ENCODE peak calls at places on chromosomes 7 and 10, in four cellular contexts. J is GM23248, Y is MM.1S, P is GM23338. G is an unnamed sample.

GRCh38 chr7:151459726-151460473 is 20.0 kb upstream of the CRYGN start:
- DNase-seq in J (peak), Y (no peak), P (peak), G (peak)

GRCh38 chr10:43820663-43821062 is 172.0 kb upstream of the ZNF32 start:
- DNase-seq in J (peak), Y (no peak), P (no peak), G (no peak)

GRCh38 chr7:27914409-27914808 is 174.4 kb downstream of the TAX1BP1 start:
- DNase-seq in J (no peak), Y (no peak), P (no peak), G (no peak)

GRCh38 chr7:111168182-111168581 is 77.3 kb downstream of the LRRN3 start:
- DNase-seq in J (peak), Y (no peak), P (no peak), G (no peak)

GRCh38 chr10:83769421-83769820 is 369.9 kb upstream of the GHITM start:
- DNase-seq in J (no peak), Y (no peak), P (no peak), G (no peak)

GRCh38 chr10:85222300-85222699 is 893.9 kb downstream of the CCSER2 start:
- DNase-seq in J (no peak), Y (no peak), P (no peak), G (no peak)

GRCh38 chr7:24152356-24152755 is 131.6 kb upstream of the NPY start:
- DNase-seq in J (peak), Y (no peak), P (no peak), G (no peak)

GRCh38 chr10:23702977-23703414 is 264.1 kb downstream of the OTUD1 start:
- DNase-seq in J (peak), Y (peak), P (peak), G (peak)

GRCh38 chr7:122448893-122449589 is 144.5 kb upstream of the FEZF1 start:
- DNase-seq in J (no peak), Y (no peak), P (peak), G (no peak)

GRCh38 chr10:49415109-49415508 is 19.2 kb upstream of the DRGX start:
- DNase-seq in J (no peak), Y (no peak), P (no peak), G (no peak)

GRCh38 chr7:141544831-141545230 is 6.4 kb upstream of the AGK start:
- DNase-seq in J (no peak), Y (no peak), P (peak), G (peak)

GRCh38 chr7:147400221-147400689 is 1190.3 kb upstream of the C7orf33 start:
- DNase-seq in J (peak), Y (peak), P (no peak), G (no peak)

GRCh38 chr7:67644149-67644548 is 647.5 kb downstream of the TYW1 start:
- DNase-seq in J (no peak), Y (no peak), P (no peak), G (no peak)

GRCh38 chr7:142319970-142320369 is 62.1 kb upstream of the PRSS58 start:
- DNase-seq in J (peak), Y (peak), P (peak), G (peak)

GRCh38 chr10:78692071-78692470 is 376.7 kb upstream of the ZMIZ1 start:
- DNase-seq in J (no peak), Y (no peak), P (no peak), G (no peak)

GRCh38 chr7:726084-726853 is at the start of gene DNAAF5:
- DNase-seq in J (peak), Y (peak), P (peak), G (peak)

GRCh38 chr7:76386691-76387260 is 22.7 kb downstream of the SSC4D start:
- DNase-seq in J (peak), Y (no peak), P (no peak), G (no peak)

GRCh38 chr7:100400656-100401055 is 27.4 kb downstream of the PILRA start:
- DNase-seq in J (no peak), Y (no peak), P (peak), G (peak)

GRCh38 chr7:82477733-82478515 is 34.3 kb upstream of the CACNA2D1 start:
- DNase-seq in J (no peak), Y (no peak), P (no peak), G (no peak)

GRCh38 chr10:98482096-98482495 is 35.4 kb upstream of the HPS1 start:
- DNase-seq in J (no peak), Y (no peak), P (no peak), G (no peak)

DNA sequence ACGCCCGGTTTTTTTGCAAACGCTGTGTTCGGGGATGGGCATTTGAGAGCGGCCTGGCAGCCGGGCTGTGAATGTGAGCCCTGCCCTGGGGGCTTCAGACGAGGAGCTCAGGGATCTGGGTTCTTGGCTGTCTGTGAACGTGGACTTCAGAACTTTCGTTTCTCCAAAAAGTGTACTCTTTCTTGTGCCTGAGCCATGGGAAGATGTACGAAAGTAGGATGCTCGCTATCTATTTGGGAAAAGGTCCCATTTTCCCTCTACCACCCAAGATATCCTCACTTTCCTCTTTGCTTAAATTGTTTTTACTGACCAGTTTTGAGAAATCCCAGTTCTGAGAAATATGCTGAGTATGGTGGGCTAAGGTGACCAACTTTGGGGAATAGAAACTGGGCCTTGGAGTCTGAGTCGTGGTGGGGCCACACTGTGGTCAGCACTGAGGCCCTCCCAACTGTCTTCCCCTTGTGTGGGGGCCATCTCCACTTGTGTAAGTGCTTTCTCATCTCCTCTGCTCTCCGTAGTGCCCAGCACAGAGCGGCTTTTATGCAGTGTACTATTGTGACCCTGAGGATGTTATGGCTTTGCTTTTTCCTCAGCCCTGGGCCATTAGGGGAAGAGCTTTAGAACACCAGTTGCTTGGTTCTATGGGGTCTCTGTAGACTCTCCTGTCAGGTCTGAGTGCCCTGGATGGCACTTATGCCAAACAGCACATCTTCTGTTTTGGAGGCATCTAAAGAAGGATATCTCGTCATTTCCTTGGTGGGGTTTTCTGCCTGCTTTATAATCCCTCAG is 918 bp downstream of the DBNL start:
- DNase-seq in J (peak), Y (peak), P (no peak), G (peak)
- H2AFZ ChIP-seq in J (peak), Y (peak), P (peak), G (no peak)

DNA sequence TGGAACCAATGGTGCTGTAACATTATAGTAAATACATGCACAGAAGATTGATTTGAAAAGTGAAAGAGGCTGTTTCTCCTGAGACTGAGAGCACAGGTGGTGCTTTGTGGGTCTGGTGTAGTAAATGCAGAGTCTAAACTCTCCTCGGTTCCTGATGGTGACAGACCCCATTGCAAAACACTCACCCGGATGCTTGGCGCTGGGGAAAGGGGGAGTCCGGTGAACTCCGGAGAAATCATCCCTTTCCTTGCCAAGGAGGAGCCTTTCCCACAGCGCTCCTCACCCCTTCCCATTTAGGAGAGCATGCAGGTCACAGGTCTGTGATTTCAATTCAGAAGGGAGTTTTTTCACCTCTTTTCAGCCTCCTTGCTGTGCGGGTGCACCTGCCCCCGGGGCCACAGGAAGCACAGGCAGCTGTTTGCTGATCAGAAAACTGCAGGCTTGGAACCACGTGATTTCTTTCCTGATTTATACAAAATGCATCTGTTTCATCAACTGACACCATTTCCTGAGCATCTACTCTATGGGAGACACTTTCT is 75.6 kb upstream of the LYZL2 start:
- DNase-seq in J (no peak), Y (peak), P (no peak), G (no peak)
- H2AFZ ChIP-seq in J (no peak), Y (no peak), P (peak), G (no peak)

DNA sequence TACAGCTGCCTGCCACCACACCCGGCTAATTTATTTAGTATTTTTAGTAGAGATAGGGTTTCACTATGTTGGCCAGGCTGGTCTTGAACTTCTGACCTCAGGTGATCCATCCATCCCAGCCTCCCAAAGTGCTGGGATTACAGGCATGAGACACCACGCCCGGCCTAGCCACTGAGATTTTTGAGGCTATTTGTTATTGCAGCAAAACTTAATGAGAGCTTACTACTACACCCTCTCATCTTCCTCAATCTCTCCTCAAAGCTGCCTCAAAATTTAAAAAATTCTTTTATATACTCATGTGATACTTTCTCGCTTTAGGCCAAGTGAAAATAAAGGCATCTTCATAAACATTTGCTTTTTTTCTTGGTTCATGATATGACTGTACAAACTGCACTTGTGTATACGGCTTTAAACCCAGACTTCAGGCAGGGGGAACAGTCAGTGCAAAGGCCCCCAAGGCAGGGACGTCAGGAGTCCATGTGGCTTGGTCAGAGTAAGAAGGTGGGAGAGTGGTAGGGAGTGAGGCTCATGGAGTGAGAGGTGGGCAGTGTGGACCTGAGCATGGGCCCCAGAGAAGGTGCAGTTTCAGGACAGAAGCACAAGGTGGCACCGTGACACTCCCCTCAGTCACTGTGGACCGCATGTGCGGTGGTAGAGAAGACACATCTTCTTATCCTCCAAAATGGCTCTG is 55.5 kb downstream of the SYPL1 start:
- DNase-seq in J (peak), Y (peak), P (peak), G (peak)
- H2AFZ ChIP-seq in J (peak), Y (no peak), P (peak), G (no peak)

GRCh38 chr7:78020874-78021249 is 222.3 kb downstream of the PHTF2 start:
- DNase-seq in J (peak), Y (no peak), P (no peak), G (no peak)

GRCh38 chr7:78019457-78020130 is 221.0 kb downstream of the PHTF2 start:
- DNase-seq in J (peak), Y (no peak), P (peak), G (peak)

GRCh38 chr7:78020131-78020873 is 221.7 kb downstream of the PHTF2 start:
- DNase-seq in J (peak), Y (peak), P (peak), G (no peak)

GRCh38 chr7:78017621-78018100 is 219.1 kb downstream of the PHTF2 start:
- DNase-seq in J (no peak), Y (no peak), P (no peak), G (no peak)

GRCh38 chr7:78018541-78019456 is 220.2 kb downstream of the PHTF2 start:
- DNase-seq in J (peak), Y (no peak), P (peak), G (no peak)
- H2AFZ ChIP-seq in J (peak), Y (no peak), P (peak), G (no peak)

GRCh38 chr7:155313082-155313481 is 15.4 kb downstream of the INSIG1 start:
- DNase-seq in J (no peak), Y (no peak), P (no peak), G (no peak)
- H2AFZ ChIP-seq in J (no peak), Y (no peak), P (no peak), G (no peak)

DNA sequence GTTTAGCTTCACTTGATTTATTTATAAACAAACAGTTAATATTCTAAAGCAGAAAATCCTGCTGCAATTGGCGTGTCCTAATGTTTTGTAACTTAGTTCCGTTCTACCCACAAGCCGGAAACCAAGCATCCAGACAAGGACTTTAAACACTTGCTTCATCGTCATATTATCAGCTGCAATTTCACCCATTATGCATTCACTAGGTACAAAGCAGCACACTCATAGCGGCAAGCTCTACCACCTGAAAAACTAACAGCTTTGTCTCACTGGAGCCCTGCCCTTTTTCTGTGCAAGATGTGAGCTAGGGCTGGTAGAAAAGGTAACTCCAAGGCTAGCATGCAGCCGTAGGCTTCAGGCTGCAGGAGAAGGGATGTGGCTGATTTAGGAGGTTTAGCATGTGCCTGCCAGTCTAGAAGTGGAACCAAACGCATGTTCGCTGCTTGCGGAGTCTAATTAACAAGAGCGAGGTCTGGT is 43.7 kb upstream of the BPGM start:
- DNase-seq in J (peak), Y (no peak), P (no peak), G (no peak)
- H2AFZ ChIP-seq in J (peak), Y (no peak), P (peak), G (no peak)

GRCh38 chr7:49023345-49024330 is 99.3 kb downstream of the CDC14C start:
- DNase-seq in J (no peak), Y (no peak), P (peak), G (peak)
- H2AFZ ChIP-seq in J (no peak), Y (no peak), P (peak), G (no peak)

GRCh38 chr10:66880826-66881225 is 45.0 kb upstream of the LRRTM3 start:
- DNase-seq in J (no peak), Y (no peak), P (no peak), G (no peak)
- H2AFZ ChIP-seq in J (no peak), Y (no peak), P (no peak), G (no peak)

GRCh38 chr10:101570764-101571572 is 17.1 kb downstream of the POLL start:
- DNase-seq in J (no peak), Y (no peak), P (peak), G (no peak)

GRCh38 chr10:101569838-101570763 is 18.0 kb downstream of the POLL start:
- DNase-seq in J (peak), Y (peak), P (peak), G (peak)

GRCh38 chr10:101567165-101568006 is 20.7 kb downstream of the POLL start:
- DNase-seq in J (no peak), Y (no peak), P (peak), G (no peak)

GRCh38 chr10:101568054-101568745 is 19.9 kb downstream of the POLL start:
- DNase-seq in J (no peak), Y (no peak), P (no peak), G (no peak)

GRCh38 chr10:101569465-101569837 is 18.6 kb downstream of the POLL start:
- DNase-seq in J (peak), Y (no peak), P (peak), G (no peak)
- H2AFZ ChIP-seq in J (peak), Y (peak), P (peak), G (no peak)

G was measured in H9.